ENCODE peak calls at places on chromosomes 2 and 18, in eight cellular contexts. W is NCI-H2081, A is aorta, H is GM04503, I is NCI-H1092, P is C1 segment of cervical spinal cord, L is M059J, S is NCI-H345. G is an unnamed sample.

GRCh38 chr2:180694445-180695421 is 285.7 kb upstream of the UBE2E3 start:
- DNase-seq in W (peak; percentile 35), A (no peak), H (no peak), I (no peak), P (no peak), L (no peak), S (no peak), G (no peak)

GRCh38 chr2:34652636-34653035 is 1053.5 kb upstream of the FAM98A start:
- DNase-seq in W (no peak), A (no peak), H (no peak), I (no peak), P (no peak), L (peak; percentile 8), S (no peak), G (peak; percentile 58)

GRCh38 chr2:98485453-98485755 is 40.7 kb downstream of the INPP4A start:
- DNase-seq in W (no peak), A (no peak), H (no peak), I (no peak), P (no peak), L (no peak), S (no peak), G (peak; percentile 60)

GRCh38 chr2:183404392-183404791 is 280.1 kb downstream of the NUP35 start:
- DNase-seq in W (no peak), A (no peak), H (no peak), I (no peak), P (no peak), L (no peak), S (no peak), G (no peak)

GRCh38 chr2:79630060-79630459 is 117.2 kb downstream of the CTNNA2 start:
- DNase-seq in W (no peak), A (no peak), H (no peak), I (no peak), P (no peak), L (peak; percentile 6), S (no peak), G (no peak)

GRCh38 chr2:130963849-130964793 is 127.4 kb downstream of the ARHGEF4 start:
- DNase-seq in W (peak; percentile 11), A (no peak), H (no peak), I (peak; percentile 1), P (no peak), L (no peak), S (peak; percentile 41), G (no peak)

GRCh38 chr18:36960038-36960437 is 131.1 kb downstream of the KIAA1328 start:
- DNase-seq in W (no peak), A (no peak), H (no peak), I (no peak), P (no peak), L (no peak), S (no peak), G (no peak)

GRCh38 chr18:74216661-74217110 is 68.4 kb downstream of the TIMM21 start:
- DNase-seq in W (no peak), A (no peak), H (no peak), I (no peak), P (no peak), L (no peak), S (no peak), G (no peak)

GRCh38 chr2:120365236-120365793 is 19.4 kb downstream of the INHBB start:
- DNase-seq in W (no peak), A (no peak), H (no peak), I (no peak), P (no peak), L (no peak), S (no peak), G (no peak)

GRCh38 chr2:162482463-162482862 is 138.5 kb downstream of the GCA start:
- DNase-seq in W (no peak), A (no peak), H (no peak), I (no peak), P (no peak), L (no peak), S (no peak), G (no peak)

GRCh38 chr2:161165266-161165665 is 5.0 kb downstream of the TANK start:
- DNase-seq in W (no peak), A (no peak), H (peak; percentile 70), I (no peak), P (no peak), L (peak; percentile 47), S (no peak), G (no peak)

GRCh38 chr2:205461169-205461568 is 221.1 kb upstream of the NRP2 start:
- DNase-seq in W (no peak), A (no peak), H (no peak), I (no peak), P (no peak), L (peak; percentile 52), S (no peak), G (no peak)

GRCh38 chr2:180679693-180680092 is 300.7 kb upstream of the UBE2E3 start:
- DNase-seq in W (peak; percentile 72), A (no peak), H (no peak), I (no peak), P (no peak), L (no peak), S (no peak), G (no peak)

GRCh38 chr2:213065583-213066444 is 85.6 kb downstream of the IKZF2 start:
- DNase-seq in W (no peak), A (no peak), H (no peak), I (peak; percentile 28), P (no peak), L (no peak), S (no peak), G (no peak)

GRCh38 chr2:216615298-216616082 is 17.7 kb upstream of the IGFBP2 start:
- DNase-seq in W (no peak), A (no peak), H (no peak), I (no peak), P (no peak), L (no peak), S (no peak), G (no peak)

GRCh38 chr2:149611100-149611820 is 23.7 kb upstream of the MMADHC start:
- DNase-seq in W (no peak), A (no peak), H (no peak), I (no peak), P (no peak), L (no peak), S (peak; percentile 27), G (no peak)

GRCh38 chr2:197159681-197160211 is 150.8 kb downstream of the ANKRD44 start:
- DNase-seq in W (no peak), A (no peak), H (peak; percentile 20), I (no peak), P (no peak), L (peak; percentile 89), S (no peak), G (no peak)

GRCh38 chr2:52128081-52128480 is 1096.1 kb upstream of the NRXN1 start:
- DNase-seq in W (no peak), A (no peak), H (no peak), I (no peak), P (no peak), L (no peak), S (no peak), G (no peak)

GRCh38 chr18:27656167-27656778 is 471.2 kb upstream of the CHST9 start:
- DNase-seq in W (no peak), A (no peak), H (no peak), I (peak; percentile 7), P (no peak), L (peak; percentile 73), S (no peak), G (no peak)

GRCh38 chr2:111995148-111995547 is 59.9 kb upstream of the TMEM87B start:
- DNase-seq in W (no peak), A (no peak), H (no peak), I (no peak), P (no peak), L (no peak), S (no peak), G (no peak)

GRCh38 chr2:68726608-68727367 is 7.8 kb upstream of the ARHGAP25 start:
- DNase-seq in W (no peak), A (peak; percentile 50), H (no peak), I (no peak), P (no peak), L (peak; percentile 71), S (no peak), G (peak; percentile 93)

GRCh38 chr2:225083276-225083675 is 41.0 kb upstream of the DOCK10 start:
- DNase-seq in W (no peak), A (no peak), H (no peak), I (no peak), P (no peak), L (no peak), S (no peak), G (no peak)

GRCh38 chr18:57113783-57114465 is 33.0 kb upstream of the BOD1L2 start:
- DNase-seq in W (no peak), A (no peak), H (no peak), I (no peak), P (no peak), L (no peak), S (no peak), G (no peak)

GRCh38 chr2:12302140-12302539 is 414.6 kb upstream of the TRIB2 start:
- DNase-seq in W (no peak), A (no peak), H (no peak), I (no peak), P (no peak), L (no peak), S (no peak), G (no peak)

GRCh38 chr2:108853421-108853820 is 66.8 kb downstream of the CCDC138 start:
- DNase-seq in W (no peak), A (no peak), H (peak; percentile 2), I (no peak), P (no peak), L (peak; percentile 76), S (no peak), G (no peak)

GRCh38 chr2:143909577-143909976 is 610.3 kb downstream of the ZEB2 start:
- DNase-seq in W (no peak), A (no peak), H (no peak), I (no peak), P (no peak), L (no peak), S (no peak), G (no peak)

GRCh38 chr2:119826370-119826961 is 66.7 kb downstream of the PTPN4 start:
- DNase-seq in W (peak; percentile 24), A (no peak), H (no peak), I (no peak), P (no peak), L (peak; percentile 48), S (peak; percentile 12), G (peak; percentile 57)

GRCh38 chr2:215794829-215795546 is 218.4 kb downstream of the MREG start:
- DNase-seq in W (no peak), A (no peak), H (no peak), I (no peak), P (no peak), L (no peak), S (no peak), G (no peak)

GRCh38 chr2:15769676-15770075 is 170.7 kb upstream of the MYCN start:
- DNase-seq in W (no peak), A (no peak), H (no peak), I (no peak), P (no peak), L (no peak), S (no peak), G (no peak)

GRCh38 chr2:17461087-17461475 is 57.2 kb downstream of the RAD51AP2 start:
- DNase-seq in W (no peak), A (no peak), H (no peak), I (no peak), P (no peak), L (no peak), S (peak; percentile 67), G (no peak)

GRCh38 chr18:49647496-49648168 is 85.8 kb downstream of the LIPG start:
- DNase-seq in W (no peak), A (no peak), H (no peak), I (no peak), P (no peak), L (peak; percentile 81), S (no peak), G (no peak)

GRCh38 chr2:186862869-186863709 is 14.1 kb upstream of the ZSWIM2 start:
- DNase-seq in W (peak; percentile 32), A (no peak), H (no peak), I (no peak), P (no peak), L (peak; percentile 20), S (peak; percentile 35), G (peak; percentile 47)

GRCh38 chr2:10457846-10458563 is 9.9 kb upstream of the ODC1 start:
- DNase-seq in W (no peak), A (no peak), H (no peak), I (no peak), P (no peak), L (peak; percentile 40), S (no peak), G (no peak)

GRCh38 chr2:31402388-31402787 is 12.2 kb downstream of the XDH start:
- DNase-seq in W (no peak), A (no peak), H (no peak), I (no peak), P (no peak), L (peak; percentile 55), S (no peak), G (no peak)